ENCODE peak calls at places on chromosomes 1 and 21, in eight cellular contexts. One of them, this sample, is unnamed.

GRCh38 chr1:162702628-162703027 is 70.4 kb downstream of the DDR2 start:
- DNase-seq in K562: no peak
- DNase-seq in pancreas: no peak
- DNase-seq in astrocyte of the cerebellum: no peak
- DNase-seq in cardiac muscle cell: no peak
- DNase-seq in ovary: no peak
- DNase-seq in HFF-Myc: no peak
- DNase-seq in AG10803: no peak
- DNase-seq in this sample: no peak

GRCh38 chr21:46092811-46093667 is 4.9 kb upstream of the COL6A2 start:
- DNase-seq in HFF-Myc: no peak
- DNase-seq in ovary: peak
- DNase-seq in pancreas: no peak
- DNase-seq in cardiac muscle cell: no peak
- DNase-seq in K562: no peak
- DNase-seq in astrocyte of the cerebellum: no peak
- DNase-seq in AG10803: no peak
- DNase-seq in this sample: no peak

GRCh38 chr1:111909010-111909409 is 80.5 kb downstream of the KCND3 start:
- DNase-seq in HFF-Myc: no peak
- DNase-seq in cardiac muscle cell: no peak
- DNase-seq in pancreas: no peak
- DNase-seq in K562: no peak
- DNase-seq in astrocyte of the cerebellum: no peak
- DNase-seq in AG10803: no peak
- DNase-seq in ovary: no peak
- DNase-seq in this sample: no peak

GRCh38 chr21:16587671-16588379 is 858.0 kb downstream of the USP25 start:
- DNase-seq in astrocyte of the cerebellum: no peak
- DNase-seq in ovary: no peak
- DNase-seq in AG10803: peak
- DNase-seq in K562: no peak
- DNase-seq in pancreas: no peak
- DNase-seq in cardiac muscle cell: no peak
- DNase-seq in HFF-Myc: no peak
- DNase-seq in this sample: peak

GRCh38 chr1:181551249-181551648 is 67.9 kb downstream of the CACNA1E start:
- DNase-seq in ovary: no peak
- DNase-seq in K562: no peak
- DNase-seq in cardiac muscle cell: peak
- DNase-seq in astrocyte of the cerebellum: no peak
- DNase-seq in HFF-Myc: no peak
- DNase-seq in pancreas: no peak
- DNase-seq in AG10803: peak
- DNase-seq in this sample: peak

GRCh38 chr1:19096036-19096833 is 113.8 kb downstream of the UBR4 start:
- DNase-seq in astrocyte of the cerebellum: no peak
- DNase-seq in K562: peak
- DNase-seq in pancreas: no peak
- DNase-seq in cardiac muscle cell: peak
- DNase-seq in AG10803: peak
- DNase-seq in HFF-Myc: no peak
- DNase-seq in ovary: no peak
- DNase-seq in this sample: peak

GRCh38 chr1:31739281-31739853 is 24.8 kb downstream of the ADGRB2 start:
- DNase-seq in ovary: no peak
- DNase-seq in astrocyte of the cerebellum: no peak
- DNase-seq in cardiac muscle cell: no peak
- DNase-seq in HFF-Myc: no peak
- DNase-seq in K562: no peak
- DNase-seq in pancreas: no peak
- DNase-seq in AG10803: no peak
- DNase-seq in this sample: no peak

GRCh38 chr1:15304708-15305326 is 57.8 kb downstream of the FHAD1 start:
- DNase-seq in AG10803: peak
- DNase-seq in ovary: peak
- DNase-seq in HFF-Myc: no peak
- DNase-seq in cardiac muscle cell: peak
- DNase-seq in pancreas: no peak
- DNase-seq in astrocyte of the cerebellum: no peak
- DNase-seq in K562: peak
- DNase-seq in this sample: peak

GRCh38 chr1:54324031-54324654 is 82.1 kb downstream of the SSBP3 start:
- DNase-seq in ovary: peak
- DNase-seq in astrocyte of the cerebellum: no peak
- DNase-seq in HFF-Myc: no peak
- DNase-seq in K562: no peak
- DNase-seq in cardiac muscle cell: peak
- DNase-seq in pancreas: no peak
- DNase-seq in AG10803: no peak
- DNase-seq in this sample: no peak

GRCh38 chr1:207805841-207806421 is 54.1 kb downstream of the CD46 start:
- DNase-seq in ovary: peak
- DNase-seq in HFF-Myc: peak
- DNase-seq in cardiac muscle cell: no peak
- DNase-seq in astrocyte of the cerebellum: peak
- DNase-seq in pancreas: no peak
- DNase-seq in AG10803: peak
- DNase-seq in K562: peak
- DNase-seq in this sample: no peak

GRCh38 chr1:246067432-246068021 is 439.6 kb downstream of the SMYD3 start:
- DNase-seq in cardiac muscle cell: no peak
- DNase-seq in HFF-Myc: peak
- DNase-seq in pancreas: no peak
- DNase-seq in astrocyte of the cerebellum: no peak
- DNase-seq in AG10803: peak
- DNase-seq in ovary: no peak
- DNase-seq in K562: no peak
- DNase-seq in this sample: no peak

GRCh38 chr1:99727575-99728190 is 38.8 kb downstream of the FRRS1 start:
- DNase-seq in ovary: no peak
- DNase-seq in AG10803: peak
- DNase-seq in K562: no peak
- DNase-seq in HFF-Myc: no peak
- DNase-seq in cardiac muscle cell: no peak
- DNase-seq in astrocyte of the cerebellum: peak
- DNase-seq in pancreas: no peak
- DNase-seq in this sample: no peak

GRCh38 chr21:36424592-36424991 is 39.4 kb downstream of the CHAF1B start:
- DNase-seq in pancreas: no peak
- DNase-seq in AG10803: no peak
- DNase-seq in cardiac muscle cell: no peak
- DNase-seq in ovary: no peak
- DNase-seq in HFF-Myc: no peak
- DNase-seq in K562: no peak
- DNase-seq in astrocyte of the cerebellum: no peak
- DNase-seq in this sample: no peak

GRCh38 chr1:109884242-109884891 is 26.3 kb upstream of the CSF1 start:
- DNase-seq in astrocyte of the cerebellum: no peak
- DNase-seq in HFF-Myc: no peak
- DNase-seq in ovary: no peak
- DNase-seq in pancreas: no peak
- DNase-seq in cardiac muscle cell: no peak
- DNase-seq in AG10803: no peak
- DNase-seq in K562: no peak
- DNase-seq in this sample: no peak

GRCh38 chr1:203369666-203370065 is 18.7 kb upstream of the FMOD start:
- DNase-seq in pancreas: no peak
- DNase-seq in HFF-Myc: no peak
- DNase-seq in AG10803: no peak
- DNase-seq in astrocyte of the cerebellum: no peak
- DNase-seq in cardiac muscle cell: no peak
- DNase-seq in ovary: no peak
- DNase-seq in K562: no peak
- DNase-seq in this sample: no peak

GRCh38 chr1:9631613-9632012 is 19.9 kb upstream of the PIK3CD start:
- DNase-seq in ovary: no peak
- DNase-seq in AG10803: no peak
- DNase-seq in pancreas: no peak
- DNase-seq in cardiac muscle cell: no peak
- DNase-seq in HFF-Myc: no peak
- DNase-seq in K562: no peak
- DNase-seq in astrocyte of the cerebellum: no peak
- DNase-seq in this sample: no peak

GRCh38 chr1:208183977-208184901 is 59.9 kb downstream of the PLXNA2 start:
- DNase-seq in AG10803: peak
- DNase-seq in K562: peak
- DNase-seq in astrocyte of the cerebellum: no peak
- DNase-seq in cardiac muscle cell: no peak
- DNase-seq in ovary: no peak
- DNase-seq in pancreas: no peak
- DNase-seq in HFF-Myc: no peak
- DNase-seq in this sample: no peak

GRCh38 chr1:48943393-48943792 is 166.7 kb upstream of the BEND5 start:
- DNase-seq in astrocyte of the cerebellum: peak
- DNase-seq in ovary: no peak
- DNase-seq in K562: no peak
- DNase-seq in AG10803: peak
- DNase-seq in HFF-Myc: no peak
- DNase-seq in cardiac muscle cell: no peak
- DNase-seq in pancreas: no peak
- DNase-seq in this sample: no peak

GRCh38 chr1:15975805-15976680 is at the start of gene ZBTB17:
- DNase-seq in AG10803: peak
- DNase-seq in astrocyte of the cerebellum: peak
- DNase-seq in K562: peak
- DNase-seq in ovary: peak
- DNase-seq in cardiac muscle cell: peak
- DNase-seq in pancreas: peak
- DNase-seq in HFF-Myc: peak
- DNase-seq in this sample: peak

GRCh38 chr1:166083887-166084286 is 82.9 kb downstream of the FAM78B start:
- DNase-seq in cardiac muscle cell: no peak
- DNase-seq in astrocyte of the cerebellum: no peak
- DNase-seq in AG10803: no peak
- DNase-seq in ovary: no peak
- DNase-seq in HFF-Myc: no peak
- DNase-seq in pancreas: no peak
- DNase-seq in K562: no peak
- DNase-seq in this sample: no peak

DNA sequence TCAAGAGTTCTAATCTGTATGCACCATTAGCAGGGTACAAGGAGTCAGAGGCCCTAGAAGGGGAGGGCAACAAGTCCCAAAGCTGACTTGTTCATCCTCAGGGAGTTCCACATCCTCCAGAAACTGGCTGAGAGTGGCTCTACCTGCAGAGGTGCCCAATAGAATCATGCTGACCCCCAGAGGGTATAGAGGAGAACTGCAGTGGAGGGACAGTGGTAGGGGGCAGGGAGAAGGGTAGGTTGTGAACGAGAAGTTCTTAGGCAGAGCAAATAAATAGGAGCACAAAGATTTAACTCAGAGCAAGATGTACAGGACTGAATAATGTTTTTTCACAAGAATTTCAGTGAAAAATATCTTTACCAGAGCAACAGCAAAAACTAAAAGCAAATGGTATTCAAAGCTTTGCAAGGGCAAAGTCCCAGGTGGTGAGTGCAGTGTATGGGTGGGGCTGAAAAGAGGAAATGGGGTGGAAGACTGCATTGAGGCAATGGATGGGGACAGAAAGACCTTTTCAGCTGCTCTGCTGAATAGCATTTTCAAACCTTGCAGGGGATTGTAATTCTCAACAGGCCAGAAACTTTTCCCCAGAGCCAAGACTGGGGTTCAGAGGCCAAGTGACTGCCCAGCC is 3.1 kb downstream of the FCRL2 start:
- DNase-seq in cardiac muscle cell: peak
- DNase-seq in HFF-Myc: no peak
- DNase-seq in astrocyte of the cerebellum: no peak
- DNase-seq in pancreas: no peak
- DNase-seq in ovary: no peak
- DNase-seq in K562: peak
- DNase-seq in AG10803: no peak
- DNase-seq in this sample: no peak
- TF ChIP-seq CTCF in cardiac muscle cell: no peak
- TF ChIP-seq CTCF in HFF-Myc: peak
- TF ChIP-seq CTCF in astrocyte of the cerebellum: no peak
- TF ChIP-seq CTCF in pancreas: no peak
- TF ChIP-seq CTCF in ovary: no peak
- TF ChIP-seq CTCF in K562: peak
- TF ChIP-seq CTCF in AG10803: no peak
- TF ChIP-seq CTCF in this sample: no peak

DNA sequence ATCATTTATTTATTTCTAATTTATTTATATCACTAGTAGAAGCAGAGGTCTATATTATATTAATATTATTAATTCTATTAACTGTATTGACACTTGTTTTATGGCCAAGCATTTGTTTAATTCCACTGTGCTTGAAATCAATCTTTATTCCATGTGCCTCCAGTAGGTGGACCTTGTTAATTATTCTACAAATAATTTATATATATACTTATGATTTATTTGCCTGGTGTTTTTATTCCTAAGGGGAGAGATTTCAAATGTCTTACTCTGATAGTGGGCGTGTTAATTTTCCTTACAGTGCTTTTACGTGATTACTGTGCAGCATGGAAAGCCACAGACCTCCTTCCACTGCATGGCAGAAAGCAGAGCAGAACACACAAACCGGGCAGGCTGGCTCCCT is 17.5 kb upstream of the OR6N2 start:
- DNase-seq in K562: no peak
- DNase-seq in AG10803: no peak
- DNase-seq in cardiac muscle cell: no peak
- DNase-seq in astrocyte of the cerebellum: no peak
- DNase-seq in ovary: no peak
- DNase-seq in HFF-Myc: no peak
- DNase-seq in pancreas: no peak
- DNase-seq in this sample: no peak
- TF ChIP-seq CTCF in K562: no peak
- TF ChIP-seq CTCF in AG10803: no peak
- TF ChIP-seq CTCF in cardiac muscle cell: no peak
- TF ChIP-seq CTCF in astrocyte of the cerebellum: no peak
- TF ChIP-seq CTCF in ovary: no peak
- TF ChIP-seq CTCF in HFF-Myc: no peak
- TF ChIP-seq CTCF in pancreas: no peak
- TF ChIP-seq CTCF in this sample: peak

GRCh38 chr1:22521692-22522091 is 41.6 kb upstream of the EPHA8 start:
- DNase-seq in AG10803: no peak
- DNase-seq in pancreas: no peak
- DNase-seq in cardiac muscle cell: no peak
- DNase-seq in HFF-Myc: no peak
- DNase-seq in K562: no peak
- DNase-seq in ovary: no peak
- DNase-seq in astrocyte of the cerebellum: no peak
- DNase-seq in this sample: no peak
- TF ChIP-seq CTCF in AG10803: no peak
- TF ChIP-seq CTCF in pancreas: no peak
- TF ChIP-seq CTCF in cardiac muscle cell: no peak
- TF ChIP-seq CTCF in HFF-Myc: no peak
- TF ChIP-seq CTCF in K562: no peak
- TF ChIP-seq CTCF in ovary: no peak
- TF ChIP-seq CTCF in astrocyte of the cerebellum: no peak
- TF ChIP-seq CTCF in this sample: no peak

DNA sequence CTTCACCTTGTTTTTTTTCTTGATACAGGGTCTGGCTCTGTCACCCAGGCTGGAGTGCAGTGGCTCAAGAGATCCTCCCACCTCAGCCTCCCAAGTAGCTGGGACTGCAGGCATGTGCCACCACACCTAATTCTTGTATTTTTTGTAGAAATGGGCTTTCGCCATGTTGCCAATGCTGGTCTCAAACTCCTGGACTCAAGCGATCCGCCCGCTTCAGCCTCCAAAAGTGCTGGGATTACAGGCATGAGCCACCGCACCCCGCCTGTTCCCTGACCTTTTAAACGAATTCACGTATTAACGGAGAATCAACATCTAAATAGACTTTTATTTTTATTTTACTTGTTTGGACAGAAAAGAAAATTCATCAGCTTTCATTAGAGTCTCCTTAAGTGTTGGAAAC is 104.8 kb downstream of the PGBD5 start:
- DNase-seq in cardiac muscle cell: no peak
- DNase-seq in K562: no peak
- DNase-seq in pancreas: no peak
- DNase-seq in AG10803: no peak
- DNase-seq in HFF-Myc: no peak
- DNase-seq in astrocyte of the cerebellum: no peak
- DNase-seq in ovary: no peak
- DNase-seq in this sample: no peak
- TF ChIP-seq CTCF in cardiac muscle cell: no peak
- TF ChIP-seq CTCF in K562: no peak
- TF ChIP-seq CTCF in pancreas: no peak
- TF ChIP-seq CTCF in AG10803: no peak
- TF ChIP-seq CTCF in HFF-Myc: no peak
- TF ChIP-seq CTCF in astrocyte of the cerebellum: no peak
- TF ChIP-seq CTCF in ovary: no peak
- TF ChIP-seq CTCF in this sample: no peak